ENCODE peak calls at places on chromosomes 4 and X, in four cellular contexts. B, R, A and H are unnamed samples. For H3K79me2, the result is how much of the 10 kb centered on the place peaks cover.

GRCh38 chr4:159146454-159146853 is 43.6 kb downstream of the RAPGEF2 start:
- DNase-seq in B (no peak), R (no peak), A (no peak), H (no peak)

GRCh38 chr4:114980932-114981693 is 132.3 kb downstream of the NDST4 start:
- DNase-seq in B (peak), R (no peak), A (no peak), H (no peak)

GRCh38 chrX:22467571-22467970 is 194.9 kb downstream of the CBLL2 start:
- DNase-seq in B (no peak), R (no peak), A (no peak), H (no peak)

GRCh38 chr4:45215976-45216542 is 489.7 kb upstream of the GNPDA2 start:
- DNase-seq in B (no peak), R (no peak), A (no peak), H (no peak)

GRCh38 chr4:57373971-57374370 is 263.8 kb upstream of the IGFBP7 start:
- DNase-seq in B (peak), R (no peak), A (no peak), H (no peak)

GRCh38 chrX:145825896-145826295 is 8.3 kb downstream of the SLITRK2 start:
- DNase-seq in B (peak), R (peak), A (peak), H (peak)

GRCh38 chrX:97847885-97848679 is 964.4 kb downstream of the RPA4 start:
- DNase-seq in B (no peak), R (no peak), A (no peak), H (no peak)

GRCh38 chr4:48899950-48900349 is 6.6 kb downstream of the OCIAD2 start:
- DNase-seq in B (no peak), R (peak), A (no peak), H (no peak)

GRCh38 chr4:46329118-46329976 is 60.6 kb downstream of the GABRA2 start:
- DNase-seq in B (peak), R (peak), A (peak), H (peak)

GRCh38 chr4:53671757-53672156 is 80.5 kb upstream of the LNX1 start:
- DNase-seq in B (no peak), R (no peak), A (no peak), H (no peak)

GRCh38 chr4:158865520-158866177 is 96.8 kb downstream of the FNIP2 start:
- DNase-seq in B (no peak), R (no peak), A (no peak), H (no peak)

GRCh38 chr4:84967292-84967651 is 782 bp upstream of the WDFY3 start:
- DNase-seq in B (peak), R (no peak), A (no peak), H (no peak)

GRCh38 chrX:129706395-129707072 is 32.2 kb upstream of the XPNPEP2 start:
- DNase-seq in B (no peak), R (no peak), A (no peak), H (no peak)

GRCh38 chrX:10859353-10859752 is 239.0 kb upstream of the MID1 start:
- DNase-seq in B (no peak), R (no peak), A (no peak), H (no peak)

GRCh38 chr4:153788419-153789276 is at the start of gene SFRP2:
- DNase-seq in B (peak), R (peak), A (peak), H (no peak)

GRCh38 chr4:84971319-84971932 is 4.9 kb upstream of the WDFY3 start:
- DNase-seq in B (peak), R (peak), A (peak), H (peak)

GRCh38 chr4:26178874-26179273 is 141.9 kb upstream of the RBPJ start:
- DNase-seq in B (peak), R (no peak), A (no peak), H (no peak)

GRCh38 chrX:56788717-56789122 is 59.7 kb downstream of the NBDY start:
- DNase-seq in B (no peak), R (no peak), A (no peak), H (no peak)

GRCh38 chr4:119731146-119731742 is 102.6 kb upstream of the PDE5A start:
- DNase-seq in B (no peak), R (no peak), A (peak), H (no peak)

GRCh38 chr4:155085843-155086530 is 122.4 kb upstream of the NPY2R start:
- DNase-seq in B (peak), R (no peak), A (no peak), H (no peak)

GRCh38 chr4:10175626-10176025 is 59.0 kb upstream of the WDR1 start:
- DNase-seq in B (no peak), R (no peak), A (no peak), H (no peak)

GRCh38 chr4:75207902-75208301 is 275.0 kb downstream of the PARM1 start:
- DNase-seq in B (no peak), R (no peak), A (no peak), H (no peak)

GRCh38 chr4:78612398-78613005 is 60.9 kb downstream of the ANXA3 start:
- DNase-seq in B (peak), R (no peak), A (peak), H (peak)

GRCh38 chr4:20137176-20137575 is 114.5 kb upstream of the SLIT2 start:
- DNase-seq in B (peak), R (no peak), A (no peak), H (no peak)

GRCh38 chrX:132490086-132490419 is 1.2 kb upstream of the MBNL3 start:
- DNase-seq in B (no peak), R (peak), A (no peak), H (no peak)

GRCh38 chrX:71378752-71379151 is 12.6 kb downstream of the TAF1 start:
- DNase-seq in B (no peak), R (no peak), A (no peak), H (no peak)

GRCh38 chrX:54891573-54891972 is 29.1 kb upstream of the TRO start:
- DNase-seq in B (peak), R (peak), A (peak), H (peak)

GRCh38 chrX:101658661-101659477 is 781 bp downstream of the ARMCX2 start:
- DNase-seq in B (peak), R (peak), A (peak), H (peak)

GRCh38 chrX:72306085-72306801 is 529 bp upstream of the CITED1 start:
- DNase-seq in B (peak), R (peak), A (peak), H (no peak)

GRCh38 chrX:16718824-16719333 is 533 bp upstream of the SYAP1 start:
- DNase-seq in B (no peak), R (no peak), A (no peak), H (no peak)

GRCh38 chr4:63370997-63371396 is 1038.3 kb downstream of the TECRL start:
- DNase-seq in B (no peak), R (no peak), A (peak), H (no peak)

GRCh38 chrX:23008431-23009099 is 8.8 kb downstream of the DDX53 start:
- DNase-seq in B (peak), R (peak), A (peak), H (peak)

GRCh38 chr4:10722957-10723356 is 38.4 kb upstream of the CLNK start:
- DNase-seq in B (no peak), R (no peak), A (no peak), H (no peak)

GRCh38 chrX:149060921-149061320 is 444.2 kb downstream of the IDS start:
- DNase-seq in B (peak), R (no peak), A (no peak), H (no peak)

GRCh38 chrX:44223150-44223549 is 120.3 kb downstream of the EFHC2 start:
- DNase-seq in B (peak), R (no peak), A (no peak), H (no peak)

GRCh38 chr4:126046081-126046614 is 731.4 kb downstream of the FAT4 start:
- DNase-seq in B (peak), R (no peak), A (no peak), H (no peak)

GRCh38 chr4:56215901-56216300 is 171.4 kb downstream of the AASDH start:
- DNase-seq in B (peak), R (no peak), A (peak), H (peak)

DNA sequence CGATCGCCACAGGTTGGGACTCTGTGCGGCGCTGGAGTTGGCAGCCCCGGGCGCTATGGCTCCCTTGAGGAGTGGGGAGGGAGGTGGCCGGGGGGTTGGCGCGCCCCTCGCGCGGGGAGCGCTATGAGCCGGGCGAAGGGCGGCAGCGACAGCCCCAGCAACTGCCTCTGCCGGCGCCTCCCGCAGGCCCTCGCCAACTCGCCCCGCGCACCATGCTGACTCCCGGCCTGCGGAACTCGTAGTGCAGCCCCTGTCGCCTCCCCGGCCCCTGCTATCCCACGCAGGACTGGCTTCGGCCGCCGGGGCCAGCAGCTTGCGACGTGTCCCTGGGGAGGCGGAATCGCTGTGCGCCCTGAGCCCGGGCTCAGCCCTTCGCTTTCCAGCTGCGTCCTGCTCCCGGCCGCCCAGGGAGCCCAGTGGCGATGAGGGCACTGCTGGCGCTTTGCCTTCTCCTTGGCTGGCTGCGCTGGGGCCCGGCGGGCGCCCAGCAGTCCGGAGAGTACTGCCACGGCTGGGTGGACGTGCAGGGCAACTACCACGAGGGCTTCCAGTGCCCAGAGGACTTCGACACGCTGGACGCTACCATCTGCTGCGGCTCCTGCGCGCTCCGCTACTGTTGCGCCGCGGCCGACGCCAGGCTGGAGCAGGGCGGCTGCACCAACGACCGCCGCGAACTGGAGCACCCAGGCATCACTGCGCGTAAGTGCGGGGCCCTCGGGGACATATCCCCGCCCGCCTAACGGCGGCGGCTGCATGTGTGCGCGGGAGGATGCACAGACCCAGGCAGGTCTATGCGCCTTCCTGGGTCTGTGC is 553 bp downstream of the SHISA3 start:
- DNase-seq in B (peak), R (peak), A (peak), H (peak)
- TF ChIP-seq EZH2 in B (no peak), R (peak), A (peak), H (peak)

GRCh38 chr4:123731009-123731408 is 334.4 kb downstream of the SPRY1 start:
- DNase-seq in B (no peak), R (no peak), A (no peak), H (no peak)
- H3K79me2 ChIP-seq in B (under half), R (under half), A (under half), H (under half)

GRCh38 chr4:42392436-42392835 is 4.9 kb upstream of the SHISA3 start:
- DNase-seq in B (no peak), R (no peak), A (no peak), H (no peak)
- TF ChIP-seq EZH2phosphoT487 in B (no peak), R (no peak), A (no peak), H (no peak)

DNA sequence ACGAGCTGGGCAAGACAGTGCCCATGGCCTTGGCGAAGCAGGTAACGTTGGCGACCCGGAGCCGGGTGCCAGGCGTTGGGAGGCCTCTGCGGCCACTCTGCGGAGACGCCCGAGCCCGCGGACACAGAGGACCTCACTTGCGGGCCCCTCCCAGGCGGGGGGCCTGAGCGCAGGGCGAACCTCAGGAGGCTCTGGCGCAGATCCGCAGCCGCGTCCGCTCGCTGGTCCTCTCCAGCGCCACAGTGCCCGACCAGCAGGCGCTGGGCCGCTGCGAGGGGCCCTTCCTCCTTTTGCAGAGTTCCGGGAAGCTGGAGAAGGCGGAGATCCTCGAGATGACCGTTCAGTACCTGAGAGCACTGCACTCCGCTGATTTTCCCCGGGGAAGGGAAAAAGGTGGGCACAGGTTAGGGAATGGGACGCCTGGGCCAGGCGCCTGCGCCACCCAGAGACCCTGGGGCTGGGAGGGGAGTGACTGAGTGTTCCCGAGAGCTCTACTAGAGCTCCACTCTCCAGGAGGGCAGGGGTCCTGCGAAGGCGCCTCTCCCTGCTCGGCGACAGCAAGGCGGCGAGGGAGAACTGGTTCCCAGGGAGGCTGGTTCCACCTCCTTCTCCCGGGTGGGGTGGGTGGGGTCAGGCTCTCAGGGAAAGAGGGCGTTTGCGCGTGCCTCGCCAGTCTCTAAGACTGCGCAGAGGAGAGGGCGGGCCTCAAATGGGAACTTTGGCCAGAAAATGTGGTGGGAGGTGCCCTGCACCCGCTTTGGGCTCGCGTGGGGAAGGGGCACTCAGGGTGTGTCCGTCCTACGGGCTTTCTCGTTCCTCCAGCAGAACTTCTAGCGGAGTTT is 1.4 kb downstream of the HELT start:
- DNase-seq in B (no peak), R (peak), A (peak), H (no peak)
- TF ChIP-seq EZH2 in B (no peak), R (peak), A (peak), H (no peak)

DNA sequence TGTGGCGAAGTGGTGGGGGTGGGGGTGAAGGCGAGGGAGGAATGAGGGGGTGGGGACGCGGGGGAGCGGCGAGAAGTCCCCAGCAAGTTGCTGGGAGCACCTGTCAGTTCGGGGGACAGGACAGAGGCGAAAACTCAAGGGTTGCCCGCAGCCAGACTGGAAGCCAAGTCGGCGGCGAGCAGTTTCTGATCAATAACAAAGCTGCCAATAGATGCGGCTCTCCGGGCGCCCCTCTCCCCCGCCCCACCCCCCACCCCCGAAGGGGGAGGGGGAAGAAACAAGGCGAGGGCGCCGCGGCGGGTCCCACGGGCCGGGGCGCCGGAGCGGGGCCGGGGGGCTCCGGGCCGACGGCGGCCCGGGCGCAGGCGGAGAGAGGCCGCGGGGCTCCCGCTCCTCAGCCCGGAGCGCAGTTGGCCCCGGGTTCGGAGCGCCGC is 414 bp downstream of the PDGFC start:
- DNase-seq in B (no peak), R (peak), A (peak), H (no peak)
- H3K79me2 ChIP-seq in B (under half), R (under half), A (under half), H (under half)

DNA sequence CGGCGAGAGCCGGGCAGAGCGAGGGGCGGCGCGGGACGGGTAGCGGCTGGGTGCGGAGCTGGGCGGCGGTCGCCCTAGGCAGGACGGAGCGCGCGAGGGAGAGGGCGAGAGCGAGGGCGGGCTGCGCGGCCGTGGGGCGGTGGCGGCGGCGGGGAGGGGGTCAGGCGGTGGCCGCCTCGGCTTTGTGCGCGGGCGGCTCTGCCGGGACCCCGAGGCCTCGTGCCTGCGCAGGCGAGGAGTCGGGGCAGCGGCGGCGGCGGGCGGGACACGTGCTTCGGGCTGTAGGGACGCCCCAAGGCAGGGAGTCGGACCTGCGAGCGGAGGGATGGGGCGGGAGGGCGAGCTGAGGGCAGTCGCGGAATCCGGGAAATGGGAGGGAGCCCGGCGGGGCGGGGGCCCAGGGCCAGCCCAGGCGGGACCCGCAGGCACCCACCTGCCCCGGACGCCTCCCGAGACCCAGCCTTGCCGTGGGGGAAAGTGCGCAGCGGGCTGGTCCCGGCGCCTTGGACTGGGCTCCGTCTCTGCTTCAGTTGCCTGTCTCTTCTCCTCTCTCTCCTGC is 465 bp downstream of the BMPR1B start:
- DNase-seq in B (peak), R (peak), A (peak), H (peak)
- TF ChIP-seq EZH2phosphoT487 in B (no peak), R (no peak), A (no peak), H (no peak)

DNA sequence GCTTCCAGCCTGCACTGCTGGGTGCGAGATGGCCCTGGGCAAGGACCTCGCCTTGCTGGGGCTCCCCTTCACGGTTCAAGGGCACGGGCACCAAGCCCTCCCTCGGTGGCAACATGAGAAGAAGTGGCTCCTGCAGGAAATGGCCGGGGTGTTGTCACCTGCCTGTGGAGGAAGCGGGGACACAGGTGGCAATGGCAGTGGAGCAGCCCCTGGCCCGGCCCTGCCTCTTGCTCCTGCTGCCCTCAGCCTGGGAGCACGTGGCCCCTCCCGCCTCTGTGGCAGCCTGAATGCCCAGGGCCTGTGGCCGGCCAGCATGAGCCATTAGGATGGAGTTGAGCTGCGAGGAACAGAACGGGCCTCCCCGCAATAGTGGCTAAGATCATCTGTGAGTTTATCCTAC is 16.8 kb downstream of the ABCD1 start:
- DNase-seq in B (no peak), R (no peak), A (no peak), H (no peak)
- TF ChIP-seq EZH2 in B (no peak), R (no peak), A (no peak), H (no peak)